ENCODE peak calls at places on chromosomes 1 and 21, in seven cellular contexts. U is neuronal stem cell, H is hepatocyte, C is neural progenitor cell, V is mesendoderm, B is fibroblast of lung, F is IMR-90. K is an unnamed sample.

GRCh38 chr21:39575778-39576177 is 37.0 kb upstream of the B3GALT5 start:
- DNase-seq in F (no peak), V (peak), U (no peak), B (no peak), C (no peak), H (no peak), K (peak)

GRCh38 chr1:2103901-2104590 is 53.8 kb downstream of the PRKCZ start:
- DNase-seq in U (no peak), V (no peak), C (no peak), F (no peak), B (no peak), H (no peak), K (no peak)

GRCh38 chr1:52574594-52574993 is 21.7 kb upstream of the TUT4 start:
- DNase-seq in U (no peak), V (no peak), H (peak), F (peak), B (peak), C (no peak), K (peak)

GRCh38 chr1:208179850-208180416 is 64.3 kb downstream of the PLXNA2 start:
- DNase-seq in F (no peak), V (peak), H (no peak), U (no peak), C (no peak), B (no peak), K (no peak)

GRCh38 chr1:26156285-26157038 is 2.4 kb upstream of the FAM110D start:
- DNase-seq in V (peak), U (no peak), H (no peak), B (no peak), F (no peak), C (no peak), K (no peak)

GRCh38 chr1:30008998-30009657 is 714.3 kb downstream of the MATN1 start:
- DNase-seq in F (no peak), V (peak), H (peak), U (no peak), B (no peak), C (no peak), K (no peak)

GRCh38 chr1:39623053-39623452 is 16.4 kb downstream of the HEYL start:
- DNase-seq in U (no peak), H (no peak), V (no peak), B (no peak), F (no peak), C (no peak), K (no peak)

GRCh38 chr1:233010164-233010563 is 59.8 kb downstream of the NTPCR start:
- DNase-seq in V (no peak), B (peak), U (no peak), C (no peak), F (peak), H (no peak), K (peak)

GRCh38 chr1:112673589-112674439 is 645 bp upstream of the MOV10 start:
- DNase-seq in U (no peak), H (peak), V (peak), B (peak), F (peak), C (peak), K (peak)

GRCh38 chr1:221778535-221779142 is 36.8 kb upstream of the DUSP10 start:
- DNase-seq in H (no peak), B (no peak), U (no peak), F (no peak), C (no peak), V (no peak), K (no peak)

GRCh38 chr1:228185641-228185965 is 20.0 kb downstream of the IBA57 start:
- DNase-seq in C (no peak), F (no peak), B (no peak), U (no peak), V (peak), H (no peak), K (no peak)

GRCh38 chr1:1946540-1946939 is 27.5 kb upstream of the TMEM52 start:
- DNase-seq in B (peak), H (no peak), C (no peak), U (no peak), V (no peak), F (peak), K (no peak)

GRCh38 chr1:45084562-45084961 is 72.5 kb downstream of the UROD start:
- DNase-seq in F (no peak), U (no peak), B (no peak), V (no peak), C (no peak), H (no peak), K (no peak)

GRCh38 chr1:210303391-210303790 is 25.3 kb upstream of the HHAT start:
- DNase-seq in F (no peak), V (no peak), U (no peak), C (no peak), H (no peak), B (no peak), K (no peak)

GRCh38 chr1:183166439-183166838 is 19.6 kb upstream of the LAMC2 start:
- DNase-seq in F (no peak), V (no peak), U (no peak), C (no peak), B (no peak), H (no peak), K (no peak)

GRCh38 chr1:7375329-7375728 is 395.8 kb upstream of the VAMP3 start:
- DNase-seq in C (no peak), F (no peak), V (no peak), H (no peak), B (no peak), U (no peak), K (no peak)

GRCh38 chr1:172909606-172910326 is 141.0 kb downstream of the TNFSF18 start:
- DNase-seq in U (no peak), V (peak), B (peak), F (peak), H (no peak), C (no peak), K (peak)

GRCh38 chr1:77976433-77977076 is 2.3 kb downstream of the FUBP1 start:
- DNase-seq in F (no peak), H (peak), B (no peak), U (no peak), C (peak), V (peak), K (no peak)

GRCh38 chr1:205748398-205749093 is 1.4 kb downstream of the NUCKS1 start:
- DNase-seq in C (peak), F (peak), V (peak), H (peak), U (no peak), B (peak), K (peak)

GRCh38 chr1:168621356-168621755 is 45.0 kb downstream of the XCL1 start:
- DNase-seq in H (peak), U (no peak), C (peak), V (peak), B (no peak), F (no peak), K (peak)

GRCh38 chr1:203159844-203160243 is 15.8 kb downstream of the MYBPH start:
- DNase-seq in B (no peak), C (no peak), U (no peak), V (no peak), H (no peak), F (no peak), K (no peak)

GRCh38 chr1:155005076-155005971 is 2.7 kb downstream of the ZBTB7B start:
- DNase-seq in B (peak), U (no peak), H (no peak), C (no peak), V (no peak), F (no peak), K (no peak)

GRCh38 chr1:31239653-31240241 is at the start of gene NKAIN1:
- DNase-seq in B (peak), U (peak), H (peak), V (peak), F (peak), C (peak), K (peak)

GRCh38 chr1:77642941-77643340 is 39.5 kb downstream of the ZZZ3 start:
- DNase-seq in F (no peak), V (no peak), U (no peak), C (no peak), B (no peak), H (no peak), K (no peak)

GRCh38 chr1:86517336-86517735 is 29.5 kb upstream of the CLCA4 start:
- DNase-seq in F (no peak), H (peak), U (no peak), B (no peak), C (no peak), V (peak), K (no peak)

GRCh38 chr1:84988588-84988987 is 8.3 kb downstream of the MCOLN2 start:
- DNase-seq in B (no peak), F (no peak), H (no peak), U (no peak), V (no peak), C (no peak), K (no peak)

GRCh38 chr1:231317306-231318014 is 20.2 kb downstream of the EXOC8 start:
- DNase-seq in B (no peak), F (no peak), H (no peak), V (no peak), U (no peak), C (no peak), K (no peak)

GRCh38 chr1:238201992-238202391 is 311.3 kb upstream of the ZP4 start:
- DNase-seq in F (no peak), U (no peak), V (no peak), H (no peak), B (no peak), C (no peak), K (no peak)

GRCh38 chr1:6489799-6490180 is 1.7 kb downstream of the PLEKHG5 start:
- DNase-seq in C (peak), H (peak), F (peak), V (peak), B (peak), U (peak), K (peak)

GRCh38 chr1:27713139-27713725 is 12.5 kb upstream of the FAM76A start:
- DNase-seq in C (no peak), F (no peak), U (no peak), V (no peak), H (no peak), B (no peak), K (no peak)

GRCh38 chr21:45542667-45543370 is 579 bp upstream of the SLC19A1 start:
- DNase-seq in V (no peak), H (no peak), F (no peak), U (no peak), C (no peak), B (no peak), K (no peak)

GRCh38 chr1:3336641-3337621 is 117.5 kb upstream of the ARHGEF16 start:
- DNase-seq in B (no peak), H (no peak), F (no peak), U (no peak), C (no peak), V (no peak), K (no peak)

GRCh38 chr21:17576080-17576835 is 36.4 kb downstream of the BTG3 start:
- DNase-seq in V (no peak), F (no peak), B (no peak), H (no peak), U (no peak), C (no peak), K (no peak)

GRCh38 chr1:221294244-221294643 is 415.0 kb downstream of the HLX start:
- DNase-seq in B (peak), U (no peak), C (no peak), F (peak), H (peak), V (no peak), K (no peak)

GRCh38 chr21:35401476-35401875 is 352.4 kb upstream of the RUNX1 start:
- DNase-seq in B (no peak), F (peak), U (no peak), H (no peak), V (peak), C (no peak), K (peak)

DNA sequence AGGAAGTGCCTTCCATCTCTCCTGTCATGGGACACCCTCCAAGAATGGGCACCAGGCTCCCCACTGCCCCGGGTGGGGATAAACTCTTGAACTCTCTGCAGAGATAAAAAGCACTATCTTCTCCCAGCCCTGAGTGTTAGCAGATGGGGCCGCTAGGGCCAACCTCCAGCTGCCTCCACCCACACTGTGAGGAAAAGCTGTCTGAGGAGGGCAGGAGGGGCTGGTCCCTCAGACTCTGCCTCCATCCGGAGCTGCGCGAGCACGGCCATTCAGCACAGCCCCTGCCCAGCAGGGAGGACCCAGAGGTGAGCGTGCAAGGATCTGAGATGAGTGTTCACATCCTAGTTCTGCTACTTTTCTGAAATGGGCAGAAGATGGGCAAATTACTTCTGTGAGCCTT is 51.8 kb upstream of the TRABD2B start:
- DNase-seq in V (no peak), B (no peak), H (no peak), F (no peak), U (no peak), C (no peak), K (no peak)
- H3K4me3 ChIP-seq in V (no peak), B (no peak), H (no peak), F (no peak), U (no peak), C (no peak), K (no peak)

DNA sequence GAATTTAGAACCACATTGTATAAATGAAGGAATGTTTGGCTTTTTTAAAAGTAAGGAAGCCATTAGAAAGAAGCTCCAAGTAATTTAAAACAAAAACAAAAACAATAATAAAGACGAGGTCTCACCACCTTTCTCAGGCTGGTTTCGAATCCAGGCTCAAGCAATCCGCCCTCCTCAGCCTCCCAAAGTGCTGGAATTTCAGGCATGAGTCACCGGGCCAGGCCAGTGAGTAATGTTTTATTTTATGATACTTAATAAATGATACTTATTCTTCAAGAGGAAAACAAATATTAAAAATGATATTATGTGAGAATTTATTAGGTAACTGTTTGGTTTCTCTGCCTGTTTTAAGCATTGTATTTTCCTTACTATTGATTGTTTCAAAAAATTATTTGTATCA is 201.4 kb upstream of the BRINP3 start:
- DNase-seq in C (no peak), F (peak), U (no peak), H (no peak), V (no peak), B (peak), K (peak)
- H3K4me2 ChIP-seq in C (no peak), F (no peak), U (no peak), H (no peak), V (no peak), B (no peak), K (no peak)

GRCh38 chr21:16308269-16308668 is 578.5 kb downstream of the USP25 start:
- DNase-seq in U (no peak), H (no peak), F (peak), C (no peak), V (no peak), B (peak), K (peak)
- H3K4me3 ChIP-seq in U (no peak), H (no peak), F (no peak), C (no peak), V (no peak), B (no peak), K (peak)

GRCh38 chr1:157834430-157834829 is 7.2 kb downstream of the CD5L start:
- DNase-seq in B (no peak), F (no peak), H (no peak), C (no peak), V (no peak), U (no peak), K (no peak)

GRCh38 chr1:157833155-157833554 is 8.5 kb downstream of the CD5L start:
- DNase-seq in U (no peak), V (no peak), F (no peak), B (no peak), C (no peak), H (no peak), K (no peak)

GRCh38 chr1:157830887-157831286 is 10.7 kb downstream of the CD5L start:
- DNase-seq in H (no peak), C (no peak), V (no peak), B (no peak), F (no peak), U (no peak), K (no peak)

GRCh38 chr1:157829711-157830110 is 9.8 kb upstream of the FCRL1 start:
- DNase-seq in C (no peak), U (no peak), V (no peak), H (no peak), F (no peak), B (no peak), K (no peak)

DNA sequence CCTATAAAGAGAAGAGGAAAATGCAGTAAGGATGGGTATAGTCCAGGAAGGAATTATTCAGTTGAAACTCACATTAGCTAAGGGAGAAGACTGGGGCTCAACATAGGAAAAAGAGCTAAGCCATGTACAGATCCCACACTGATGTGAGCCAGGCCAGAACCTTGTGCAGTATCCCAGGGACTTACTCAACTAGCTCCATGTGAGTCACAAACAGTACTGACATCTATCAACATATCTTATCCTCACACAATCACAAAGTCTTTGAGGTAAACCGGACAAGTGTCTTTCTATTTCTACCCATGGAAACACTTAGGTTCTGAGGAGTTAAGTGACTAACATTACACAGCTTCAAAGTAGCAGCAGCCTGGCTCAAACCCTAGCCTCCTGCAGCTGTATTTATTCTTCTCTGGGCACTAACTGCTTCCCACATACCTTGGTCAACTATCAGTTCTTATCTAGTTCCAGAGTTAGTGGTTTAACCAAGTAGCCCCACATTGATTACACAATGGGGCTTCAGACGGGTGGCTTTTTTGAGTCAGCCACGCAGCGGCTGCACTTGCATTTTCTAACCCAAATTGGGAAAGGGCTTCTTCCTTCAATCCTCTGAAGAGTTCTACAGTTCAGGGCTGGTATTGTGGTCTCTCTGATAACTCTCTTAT is 9.5 kb downstream of the CD5L start:
- DNase-seq in B (no peak), U (no peak), F (no peak), H (no peak), C (no peak), V (peak), K (no peak)
- H3K4me2 ChIP-seq in B (no peak), U (no peak), F (no peak), H (no peak), C (no peak), V (no peak), K (no peak)

GRCh38 chr1:158153179-158153578 is 27.5 kb upstream of the CD1D start:
- DNase-seq in V (no peak), B (no peak), C (no peak), U (no peak), H (no peak), F (peak), K (no peak)

GRCh38 chr1:158149175-158149574 is 31.5 kb upstream of the CD1D start:
- DNase-seq in U (no peak), C (no peak), H (no peak), B (no peak), V (no peak), F (no peak), K (no peak)

GRCh38 chr1:158149577-158150269 is 31.0 kb upstream of the CD1D start:
- DNase-seq in C (peak), U (peak), V (peak), B (peak), F (peak), H (peak), K (peak)

GRCh38 chr1:158148458-158148857 is 32.2 kb upstream of the CD1D start:
- DNase-seq in H (no peak), C (no peak), B (no peak), U (no peak), F (no peak), V (no peak), K (no peak)

GRCh38 chr1:158150512-158150911 is 30.2 kb upstream of the CD1D start:
- DNase-seq in V (no peak), B (no peak), U (no peak), F (no peak), C (no peak), H (no peak), K (no peak)
- H3K4me3 ChIP-seq in V (no peak), B (no peak), U (no peak), F (no peak), C (no peak), H (no peak), K (no peak)

DNA sequence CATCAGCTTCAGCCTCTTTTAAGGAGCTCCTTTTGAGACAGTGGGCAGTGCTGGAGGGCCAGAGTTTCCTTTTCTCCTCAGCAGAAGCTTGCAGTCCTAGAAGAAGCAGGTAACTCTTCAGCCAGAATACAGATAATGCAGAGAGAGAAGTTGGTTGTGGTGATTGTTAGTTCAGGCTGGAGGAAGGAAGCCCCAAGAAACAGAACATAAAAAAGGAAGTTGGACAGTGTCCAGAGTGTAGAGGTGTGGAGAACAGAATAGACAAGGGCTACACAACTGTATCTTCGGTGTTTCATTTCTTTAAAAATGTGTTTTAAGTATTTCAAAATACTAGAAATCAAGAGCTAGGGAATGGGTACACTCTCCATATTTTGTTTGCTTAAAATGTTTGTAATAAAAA is 6.4 kb upstream of the TACSTD2 start:
- DNase-seq in C (no peak), H (no peak), B (no peak), U (no peak), F (no peak), V (no peak), K (no peak)
- H3K4me2 ChIP-seq in C (no peak), H (no peak), B (no peak), U (no peak), F (no peak), V (no peak), K (no peak)

GRCh38 chr1:236686815-236687160 is 489 bp downstream of the ACTN2 start:
- DNase-seq in V (no peak), U (no peak), B (no peak), F (no peak), C (peak), H (peak), K (no peak)

GRCh38 chr1:236685917-236686814 is at the start of gene ACTN2:
- DNase-seq in F (no peak), B (peak), V (peak), H (peak), U (peak), C (peak), K (no peak)

GRCh38 chr1:236688705-236689104 is 2.4 kb downstream of the ACTN2 start:
- DNase-seq in V (no peak), U (no peak), H (no peak), C (no peak), F (no peak), B (no peak), K (no peak)

GRCh38 chr1:236685205-236685916 is 938 bp upstream of the ACTN2 start:
- DNase-seq in C (no peak), V (no peak), H (no peak), B (no peak), F (no peak), U (no peak), K (no peak)

GRCh38 chr1:236687273-236687672 is 974 bp downstream of the ACTN2 start:
- DNase-seq in C (peak), V (no peak), B (no peak), F (no peak), H (no peak), U (no peak), K (no peak)
- H3K4me3 ChIP-seq in C (peak), V (no peak), B (peak), F (no peak), H (no peak), U (no peak), K (no peak)